ENCODE peak calls at places on chromosomes 16 and 17, in nine cellular contexts. L is cardiac fibroblast, I is heart right ventricle, C is tibial nerve, T is foreskin fibroblast, R is Peyer's patch, F is HFF-Myc, O is stomach, Y is neural crest cell. Q is an unnamed sample.

GRCh38 chr16:81684901-81685300 is 94.2 kb upstream of the PLCG2 start:
- DNase-seq in T (no peak), O (no peak), Y (no peak), R (no peak), F (no peak), I (no peak), L (no peak), C (no peak), Q (no peak)

GRCh38 chr17:62134397-62134796 is 69.3 kb upstream of the MED13 start:
- DNase-seq in L (no peak), R (no peak), I (no peak), C (no peak), T (no peak), Y (no peak), F (no peak), O (no peak), Q (peak)

GRCh38 chr16:53080345-53081031 is 25.7 kb downstream of the CHD9 start:
- DNase-seq in L (peak), T (peak), I (peak), F (no peak), O (no peak), R (no peak), Y (no peak), C (peak), Q (no peak)

GRCh38 chr17:7834554-7834890 is 505 bp downstream of the KDM6B start:
- DNase-seq in T (peak), C (peak), O (peak), R (peak), F (no peak), L (no peak), I (peak), Y (no peak), Q (no peak)

GRCh38 chr16:58252716-58253115 is 42.1 kb downstream of the PRSS54 start:
- DNase-seq in Y (no peak), T (no peak), O (no peak), C (no peak), I (no peak), R (no peak), L (no peak), F (no peak), Q (no peak)

GRCh38 chr16:60979119-60979518 is 1057.1 kb downstream of the CDH8 start:
- DNase-seq in L (no peak), T (no peak), C (no peak), I (no peak), O (no peak), Y (no peak), F (no peak), R (no peak), Q (no peak)

GRCh38 chr16:17034477-17035252 is 436.1 kb downstream of the XYLT1 start:
- DNase-seq in C (no peak), L (no peak), T (no peak), F (no peak), I (no peak), Y (no peak), O (no peak), R (no peak), Q (no peak)

GRCh38 chr17:1173456-1174370 is 6.1 kb downstream of the ABR start:
- DNase-seq in F (no peak), T (no peak), I (peak), Y (no peak), O (no peak), C (no peak), R (no peak), L (no peak), Q (no peak)

GRCh38 chr16:84532299-84532724 is 27.9 kb upstream of the MEAK7 start:
- DNase-seq in F (peak), O (no peak), R (no peak), I (peak), L (peak), T (peak), C (peak), Y (no peak), Q (peak)

GRCh38 chr16:84366208-84366607 is 2.1 kb upstream of the ATP2C2 start:
- DNase-seq in R (no peak), T (no peak), C (no peak), O (no peak), F (no peak), I (no peak), Y (no peak), L (no peak), Q (no peak)

GRCh38 chr17:81245665-81246342 is 6.7 kb downstream of the NDUFAF8 start:
- DNase-seq in C (no peak), I (peak), O (no peak), R (no peak), F (no peak), Y (no peak), L (no peak), T (no peak), Q (no peak)

GRCh38 chr16:30567991-30568638 is 3.4 kb downstream of the ZNF688 start:
- DNase-seq in L (peak), Y (no peak), R (peak), O (no peak), I (no peak), C (no peak), T (peak), F (no peak), Q (peak)

GRCh38 chr16:88072571-88073001 is 121.4 kb downstream of the BANP start:
- DNase-seq in R (no peak), C (no peak), T (no peak), F (no peak), Y (no peak), I (no peak), O (no peak), L (no peak), Q (no peak)

GRCh38 chr17:30244853-30245385 is 9.4 kb upstream of the SLC6A4 start:
- DNase-seq in Y (no peak), C (no peak), I (no peak), T (peak), R (no peak), F (peak), L (no peak), O (no peak), Q (peak)

GRCh38 chr17:48030531-48030930 is 7.1 kb downstream of the COPZ2 start:
- DNase-seq in Y (no peak), T (no peak), C (no peak), F (no peak), L (peak), I (no peak), O (no peak), R (no peak), Q (no peak)

GRCh38 chr16:65534121-65534528 is 412.3 kb upstream of the CDH11 start:
- DNase-seq in R (no peak), F (no peak), O (no peak), T (peak), C (no peak), Y (no peak), L (no peak), I (no peak), Q (peak)